ENCODE peak calls at places on chromosomes 4 and X, in nine cellular contexts. G, L, P, O, J, N, M, T and H are unnamed samples.

GRCh38 chrX:18390941-18391538 is 34.4 kb upstream of the CDKL5 start:
- DNase-seq in G (peak), L (peak), P (peak), O (no peak), J (peak), N (peak), M (peak), T (peak), H (no peak)

GRCh38 chr4:61583696-61584095 is 383.6 kb downstream of the ADGRL3 start:
- DNase-seq in G (no peak), L (no peak), P (peak), O (no peak), J (no peak), N (no peak), M (no peak), T (peak), H (no peak)

GRCh38 chr4:165203541-165204461 is 3.6 kb upstream of the KLHL2 start:
- DNase-seq in G (no peak), L (no peak), P (no peak), O (no peak), J (no peak), N (no peak), M (no peak), T (no peak), H (no peak)

GRCh38 chr4:91212140-91212681 is 1085.0 kb downstream of the CCSER1 start:
- DNase-seq in G (no peak), L (no peak), P (no peak), O (no peak), J (no peak), N (no peak), M (no peak), T (no peak), H (no peak)

GRCh38 chr4:142367326-142368188 is 478.5 kb downstream of the INPP4B start:
- DNase-seq in G (no peak), L (no peak), P (no peak), O (no peak), J (no peak), N (no peak), M (no peak), T (no peak), H (no peak)

GRCh38 chr4:122633211-122633610 is 12.3 kb upstream of the IL21 start:
- DNase-seq in G (no peak), L (no peak), P (no peak), O (no peak), J (no peak), N (no peak), M (no peak), T (no peak), H (no peak)

GRCh38 chr4:150518559-150518958 is 63.4 kb upstream of the MAB21L2 start:
- DNase-seq in G (no peak), L (no peak), P (peak), O (no peak), J (no peak), N (no peak), M (no peak), T (peak), H (no peak)

GRCh38 chr4:60737858-60738257 is 462.3 kb upstream of the ADGRL3 start:
- DNase-seq in G (no peak), L (no peak), P (peak), O (no peak), J (no peak), N (no peak), M (no peak), T (no peak), H (no peak)

GRCh38 chr4:150579591-150580234 is 2.2 kb upstream of the MAB21L2 start:
- DNase-seq in G (no peak), L (no peak), P (no peak), O (no peak), J (no peak), N (no peak), M (no peak), T (no peak), H (peak)

GRCh38 chr4:7865533-7865932 is 74.1 kb downstream of the AFAP1 start:
- DNase-seq in G (no peak), L (no peak), P (no peak), O (no peak), J (no peak), N (no peak), M (no peak), T (no peak), H (no peak)

GRCh38 chr4:121900132-121900983 is 30.1 kb upstream of the BBS7 start:
- DNase-seq in G (peak), L (peak), P (peak), O (peak), J (no peak), N (no peak), M (peak), T (peak), H (no peak)

GRCh38 chrX:78979789-78980464 is 34.7 kb downstream of the P2RY10 start:
- DNase-seq in G (no peak), L (no peak), P (no peak), O (no peak), J (no peak), N (no peak), M (no peak), T (no peak), H (no peak)

GRCh38 chr4:143396695-143397094 is 60.0 kb downstream of the GAB1 start:
- DNase-seq in G (no peak), L (no peak), P (no peak), O (no peak), J (no peak), N (no peak), M (no peak), T (no peak), H (no peak)
- TF ChIP-seq CTCF in G (no peak), L (no peak), P (no peak), O (no peak), J (no peak), N (no peak), M (no peak), T (no peak), H (peak)

DNA sequence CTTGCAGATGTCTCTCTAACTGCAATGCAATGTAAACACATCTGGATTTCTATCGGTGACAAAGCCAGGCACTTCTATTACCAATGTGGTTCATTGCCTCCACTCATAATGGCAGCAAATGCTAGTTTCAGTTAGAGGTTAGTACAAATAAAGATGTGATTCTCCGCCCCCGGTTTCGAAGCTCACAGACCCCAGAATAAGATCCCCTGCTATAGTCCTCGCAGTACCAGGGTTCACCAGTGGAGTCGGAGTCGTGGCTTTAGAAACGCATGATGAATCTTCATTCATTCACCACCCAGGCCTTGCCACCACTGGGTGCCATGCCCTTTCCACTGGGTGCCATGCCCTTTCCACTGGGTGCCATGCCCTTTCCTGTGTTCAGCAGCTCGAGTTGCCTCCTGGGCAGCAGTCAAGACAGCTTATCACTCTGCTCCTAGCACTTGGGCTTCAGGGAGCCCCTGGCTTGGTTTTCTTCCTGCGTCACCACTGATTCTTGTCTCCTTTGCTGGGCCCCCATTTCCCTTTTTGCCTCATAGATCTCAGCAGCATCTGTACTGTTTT is 3.5 kb upstream of the NAA10 start:
- DNase-seq in G (no peak), L (no peak), P (no peak), O (no peak), J (no peak), N (no peak), M (no peak), T (no peak), H (no peak)
- TF ChIP-seq CTCF in G (no peak), L (no peak), P (no peak), O (no peak), J (no peak), N (no peak), M (no peak), T (no peak), H (no peak)

GRCh38 chrX:21354725-21355124 is 19.5 kb upstream of the CNKSR2 start:
- DNase-seq in G (no peak), L (no peak), P (no peak), O (no peak), J (no peak), N (no peak), M (no peak), T (no peak), H (no peak)
- TF ChIP-seq CTCF in G (no peak), L (no peak), P (no peak), O (peak), J (no peak), N (no peak), M (no peak), T (no peak), H (no peak)

GRCh38 chr4:128287871-128288688 is 467 bp upstream of the PGRMC2 start:
- DNase-seq in G (peak), L (peak), P (peak), O (peak), J (peak), N (peak), M (peak), T (peak), H (peak)
- TF ChIP-seq CTCF in G (peak), L (no peak), P (no peak), O (peak), J (peak), N (peak), M (no peak), T (no peak), H (peak)

DNA sequence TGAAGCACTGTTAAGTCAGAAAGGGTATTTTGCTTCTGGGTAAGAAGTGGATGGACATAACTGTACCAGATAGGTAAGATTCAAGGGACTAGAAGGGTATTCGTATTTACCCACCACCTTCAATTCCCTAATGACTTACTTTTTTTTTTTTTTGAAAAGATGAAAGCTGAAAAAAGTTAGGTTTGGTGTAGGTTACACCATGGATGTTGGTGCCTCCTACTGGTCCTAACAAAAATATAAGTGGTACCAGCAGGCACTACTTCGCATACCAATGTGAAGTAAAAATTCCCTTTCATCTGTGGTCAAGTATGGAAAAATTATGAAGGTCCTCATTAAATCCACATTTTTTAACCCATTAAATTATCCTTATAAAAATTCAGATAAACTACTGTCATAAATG is 7.2 kb downstream of the ANKRD17 start:
- DNase-seq in G (no peak), L (no peak), P (no peak), O (no peak), J (no peak), N (no peak), M (no peak), T (no peak), H (no peak)
- TF ChIP-seq CTCF in G (no peak), L (no peak), P (no peak), O (no peak), J (no peak), N (no peak), M (no peak), T (no peak), H (peak)